ENCODE peak calls at places on chromosome 15, in nine cellular contexts. K, U, D, Z, N, L, Q, B and H are unnamed samples.

GRCh38 chr15:70054884-70055387 is 42.8 kb downstream of the TLE3 start:
- ATAC-seq in N (no peak), Q (no peak), U (no peak), B (no peak), Z (no peak), L (no peak), D (no peak), K (no peak), H (no peak)

GRCh38 chr15:84721381-84721780 is 5.4 kb upstream of the SEC11A start:
- ATAC-seq in Q (no peak), K (peak), Z (no peak), D (peak), N (no peak), L (no peak), U (no peak), B (peak), H (no peak)

GRCh38 chr15:66251790-66252355 is 1.7 kb downstream of the MEGF11 start:
- ATAC-seq in Z (no peak), B (no peak), L (no peak), N (no peak), D (peak), U (no peak), K (peak), Q (no peak), H (no peak)

GRCh38 chr15:89132611-89133242 is 44.5 kb downstream of the ABHD2 start:
- ATAC-seq in K (peak), D (no peak), U (peak), Z (peak), Q (peak), N (no peak), L (no peak), B (no peak), H (no peak)

GRCh38 chr15:62940755-62941361 is 101.7 kb upstream of the TPM1 start:
- ATAC-seq in N (peak), B (no peak), K (no peak), Z (peak), U (peak), L (peak), D (no peak), Q (peak), H (no peak)

GRCh38 chr15:58420579-58421043 is 11.2 kb upstream of the LIPC start:
- ATAC-seq in N (no peak), Z (peak), D (no peak), B (no peak), L (no peak), K (no peak), Q (no peak), U (no peak), H (peak)

GRCh38 chr15:78796510-78796909 is 14.8 kb downstream of the ADAMTS7 start:
- ATAC-seq in Q (no peak), N (no peak), D (no peak), U (no peak), L (no peak), Z (no peak), B (no peak), K (no peak), H (no peak)

GRCh38 chr15:74857082-74857655 is 14.2 kb upstream of the ULK3 start:
- ATAC-seq in N (no peak), Q (no peak), D (peak), K (peak), L (no peak), Z (peak), U (peak), B (no peak), H (peak)

GRCh38 chr15:33567652-33568051 is 256.9 kb downstream of the RYR3 start:
- ATAC-seq in L (no peak), U (no peak), N (no peak), Q (no peak), Z (no peak), D (no peak), B (no peak), K (no peak), H (no peak)

GRCh38 chr15:30063829-30064559 is 18.8 kb upstream of the GOLGA8J start:
- ATAC-seq in U (no peak), K (no peak), Z (no peak), D (no peak), L (no peak), B (no peak), N (peak), Q (no peak), H (no peak)

GRCh38 chr15:29835301-29835700 is 13.0 kb upstream of the TJP1 start:
- ATAC-seq in Z (no peak), D (no peak), U (no peak), B (no peak), Q (peak), K (no peak), N (no peak), L (no peak), H (no peak)